ENCODE peak calls at places on chromosomes 2 and 18, in seven cellular contexts. R, D, K, F, S, I and Z are unnamed samples.

GRCh38 chr2:193442293-193442692 is 1247.6 kb upstream of the TMEFF2 start:
- DNase-seq in F (no peak), K (no peak), D (no peak), S (no peak), R (no peak), I (no peak), Z (no peak)

GRCh38 chr2:206396216-206396615 is 47.1 kb upstream of the ADAM23 start:
- DNase-seq in F (no peak), S (no peak), K (no peak), I (no peak), D (no peak), R (no peak), Z (no peak)

GRCh38 chr2:237280235-237280634 is 133.7 kb downstream of the COL6A3 start:
- DNase-seq in K (no peak), R (no peak), I (peak), S (peak), D (no peak), F (no peak), Z (no peak)

GRCh38 chr2:236682651-236683422 is 113.2 kb downstream of the ACKR3 start:
- DNase-seq in R (no peak), K (no peak), D (no peak), F (no peak), S (no peak), I (peak), Z (no peak)

GRCh38 chr2:236340251-236340650 is 76.0 kb upstream of the ASB18 start:
- DNase-seq in D (peak), K (no peak), I (no peak), R (no peak), F (no peak), S (no peak), Z (no peak)

GRCh38 chr2:67709835-67710234 is 312.7 kb downstream of the ETAA1 start:
- DNase-seq in I (no peak), D (no peak), K (no peak), F (no peak), S (no peak), R (no peak), Z (no peak)

GRCh38 chr2:11222845-11223244 is 67.6 kb downstream of the SLC66A3 start:
- DNase-seq in K (no peak), R (no peak), I (no peak), D (no peak), F (no peak), S (no peak), Z (no peak)

GRCh38 chr2:224925822-224926124 is 116.5 kb downstream of the DOCK10 start:
- DNase-seq in I (no peak), D (no peak), F (no peak), S (no peak), K (no peak), R (no peak), Z (no peak)

GRCh38 chr2:61853086-61853847 is 593 bp downstream of the FAM161A start:
- DNase-seq in K (peak), F (no peak), I (no peak), R (no peak), S (peak), D (no peak), Z (peak)

GRCh38 chr18:48293954-48294893 is 115.0 kb downstream of the ZBTB7C start:
- DNase-seq in K (no peak), F (peak), S (no peak), D (peak), I (no peak), R (peak), Z (peak)

GRCh38 chr2:143878131-143878530 is 641.8 kb downstream of the ZEB2 start:
- DNase-seq in K (no peak), I (no peak), F (no peak), D (no peak), R (no peak), S (no peak), Z (no peak)

GRCh38 chr2:211512746-211513145 is 956.3 kb downstream of the CPS1 start:
- DNase-seq in D (no peak), S (no peak), R (no peak), I (no peak), K (no peak), F (no peak), Z (no peak)

GRCh38 chr2:32553829-32554432 is 73.9 kb upstream of the TTC27 start:
- DNase-seq in I (peak), K (peak), D (no peak), R (no peak), S (peak), F (no peak), Z (no peak)

GRCh38 chr2:32559136-32559535 is 68.7 kb upstream of the TTC27 start:
- DNase-seq in I (peak), D (no peak), R (no peak), F (no peak), K (no peak), S (no peak), Z (no peak)

GRCh38 chr2:32562906-32563305 is 64.9 kb upstream of the TTC27 start:
- DNase-seq in I (no peak), S (no peak), D (no peak), K (no peak), R (no peak), F (no peak), Z (no peak)

DNA sequence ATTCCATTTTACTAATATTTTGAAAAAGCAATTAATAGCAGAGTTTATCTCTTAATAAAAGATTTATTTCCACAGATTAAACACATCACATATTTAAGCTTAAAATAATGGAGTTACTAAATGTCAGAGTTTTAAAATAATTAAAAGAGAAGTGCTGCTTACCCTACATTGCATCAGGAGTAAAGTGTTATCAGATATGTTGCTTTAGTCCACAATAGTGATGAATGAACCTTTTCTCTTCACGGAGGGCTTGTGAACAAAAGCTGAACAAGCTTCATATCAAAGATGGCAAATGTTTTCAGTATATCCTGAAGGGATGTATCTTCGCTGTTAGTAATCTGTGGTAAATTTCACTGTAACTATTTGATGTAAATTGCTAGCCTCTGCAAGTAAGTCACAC is 69.4 kb upstream of the TTC27 start:
- DNase-seq in D (no peak), R (no peak), S (no peak), K (no peak), I (peak), F (no peak), Z (no peak)
- H3K27ac ChIP-seq in D (no peak), R (no peak), S (no peak), K (no peak), I (no peak), F (no peak), Z (peak)

DNA sequence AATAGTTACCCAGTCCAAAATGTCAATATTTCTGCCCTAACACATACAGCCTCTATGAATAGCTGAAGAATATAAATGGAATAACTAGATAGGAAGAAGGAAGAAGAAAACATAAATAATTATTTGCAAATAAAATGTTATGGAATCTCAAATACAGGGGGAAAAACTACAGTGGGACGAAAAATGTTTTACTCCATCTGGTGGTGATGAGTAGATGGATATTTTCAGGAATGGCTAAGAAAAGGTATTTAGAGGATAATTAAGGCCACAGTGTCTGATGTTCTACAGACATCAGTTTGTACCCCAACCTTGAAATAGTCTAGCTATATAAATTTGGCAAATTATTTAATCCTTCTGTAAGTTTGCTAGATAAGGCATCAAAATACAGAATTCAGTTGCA is 178.1 kb upstream of the FSHR start:
- DNase-seq in I (peak), S (no peak), F (no peak), D (no peak), R (no peak), K (no peak), Z (no peak)
- TF ChIP-seq CTCF in I (no peak), S (no peak), F (no peak), D (peak), R (no peak), K (no peak), Z (no peak)

GRCh38 chr18:76519156-76519549 is 24.1 kb upstream of the ZNF516 start:
- DNase-seq in K (no peak), D (no peak), I (peak), S (no peak), F (no peak), R (no peak), Z (no peak)
- H3K4me3 ChIP-seq in K (no peak), D (peak), I (peak), S (peak), F (peak), R (no peak), Z (no peak)

GRCh38 chr2:20939786-20940480 is 103.9 kb downstream of the APOB start:
- DNase-seq in F (no peak), I (no peak), K (no peak), D (no peak), R (no peak), S (no peak), Z (no peak)
- H3K27ac ChIP-seq in F (no peak), I (no peak), K (no peak), D (no peak), R (no peak), S (no peak), Z (no peak)

DNA sequence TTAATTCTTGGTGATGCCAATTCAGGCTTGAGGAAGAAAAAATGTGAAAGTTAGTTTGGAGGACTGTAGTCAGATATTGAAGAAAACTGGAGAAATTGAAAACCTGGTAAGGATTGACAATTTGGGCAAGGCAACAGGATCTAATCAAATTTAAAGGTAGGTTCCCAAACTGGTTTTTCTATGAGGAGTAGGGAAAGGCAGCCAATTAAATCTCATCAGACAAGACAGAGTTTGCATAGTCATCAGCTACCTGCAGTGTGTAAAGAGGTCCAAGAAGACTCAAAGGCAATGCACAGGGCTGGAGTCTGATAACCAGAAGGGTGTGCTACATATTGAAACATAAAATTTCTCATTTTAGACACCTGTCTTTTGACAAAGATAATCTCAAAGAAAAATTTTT is 16.0 kb upstream of the CAB39 start:
- DNase-seq in F (no peak), K (no peak), S (no peak), R (no peak), D (no peak), I (no peak), Z (no peak)
- TF ChIP-seq CTCF in F (no peak), K (no peak), S (no peak), R (no peak), D (no peak), I (no peak), Z (no peak)

GRCh38 chr2:196224767-196225166 is 53.4 kb upstream of the STK17B start:
- DNase-seq in S (no peak), F (no peak), D (no peak), R (no peak), K (no peak), I (no peak), Z (no peak)
- H3K4me3 ChIP-seq in S (no peak), F (no peak), D (no peak), R (no peak), K (no peak), I (no peak), Z (no peak)

GRCh38 chr2:47632754-47633153 is 150.2 kb upstream of the MSH6 start:
- DNase-seq in F (no peak), I (no peak), D (no peak), R (no peak), K (no peak), S (no peak), Z (no peak)
- H3K27ac ChIP-seq in F (no peak), I (no peak), D (no peak), R (no peak), K (peak), S (no peak), Z (no peak)

DNA sequence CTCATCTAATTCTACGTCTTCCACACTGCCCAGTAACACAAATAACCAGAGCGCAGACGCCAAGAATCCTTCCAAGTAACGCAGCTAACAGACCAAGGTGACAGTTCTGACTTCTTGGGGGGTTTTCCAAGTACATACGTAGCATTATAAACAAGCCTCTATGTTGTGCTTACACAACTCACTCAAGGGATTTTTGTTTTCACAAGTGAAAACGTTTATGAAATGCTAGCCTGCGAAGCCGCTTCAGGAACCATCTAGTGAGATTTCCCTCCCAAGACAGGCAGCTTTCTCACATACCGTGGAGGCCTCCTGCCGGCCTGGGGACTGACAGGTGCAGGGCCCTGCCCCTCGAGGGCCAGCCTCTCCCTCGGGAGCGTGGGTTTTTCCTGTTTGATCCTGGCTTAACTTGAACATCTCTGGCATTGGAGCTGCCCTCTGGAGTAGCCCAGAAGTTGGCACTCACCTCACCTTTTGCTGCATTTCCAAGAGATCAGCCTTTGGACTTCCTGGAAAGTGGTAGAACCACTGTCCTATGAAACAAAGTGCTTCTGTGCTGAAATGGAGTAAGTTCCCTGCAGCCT is 151.1 kb downstream of the MBP start:
- DNase-seq in F (no peak), D (no peak), R (peak), S (no peak), I (no peak), K (no peak), Z (no peak)
- TF ChIP-seq CTCF in F (no peak), D (no peak), R (no peak), S (no peak), I (no peak), K (no peak), Z (no peak)

DNA sequence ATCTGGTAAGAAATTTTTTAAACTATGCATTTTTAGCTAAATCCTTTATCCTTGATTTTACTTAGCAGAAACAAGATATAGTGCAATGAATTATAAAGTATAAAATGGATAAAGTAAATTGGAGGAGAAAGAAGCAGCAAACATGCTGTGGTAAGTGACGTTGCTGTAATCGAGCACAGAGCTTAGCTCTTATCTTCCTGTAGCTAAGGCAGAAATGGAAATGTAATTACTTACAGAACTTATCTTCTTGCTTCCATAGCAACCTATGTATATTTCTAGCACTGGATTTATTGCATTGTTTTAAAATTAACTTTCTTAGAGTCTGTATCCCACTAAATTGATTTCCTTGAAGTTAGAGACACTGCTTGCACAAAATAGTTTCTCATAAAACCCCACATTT is 130.6 kb upstream of the MC4R start:
- DNase-seq in S (no peak), R (no peak), F (no peak), D (no peak), I (no peak), K (no peak), Z (no peak)
- H3K4me3 ChIP-seq in S (no peak), R (no peak), F (no peak), D (no peak), I (no peak), K (no peak), Z (no peak)

DNA sequence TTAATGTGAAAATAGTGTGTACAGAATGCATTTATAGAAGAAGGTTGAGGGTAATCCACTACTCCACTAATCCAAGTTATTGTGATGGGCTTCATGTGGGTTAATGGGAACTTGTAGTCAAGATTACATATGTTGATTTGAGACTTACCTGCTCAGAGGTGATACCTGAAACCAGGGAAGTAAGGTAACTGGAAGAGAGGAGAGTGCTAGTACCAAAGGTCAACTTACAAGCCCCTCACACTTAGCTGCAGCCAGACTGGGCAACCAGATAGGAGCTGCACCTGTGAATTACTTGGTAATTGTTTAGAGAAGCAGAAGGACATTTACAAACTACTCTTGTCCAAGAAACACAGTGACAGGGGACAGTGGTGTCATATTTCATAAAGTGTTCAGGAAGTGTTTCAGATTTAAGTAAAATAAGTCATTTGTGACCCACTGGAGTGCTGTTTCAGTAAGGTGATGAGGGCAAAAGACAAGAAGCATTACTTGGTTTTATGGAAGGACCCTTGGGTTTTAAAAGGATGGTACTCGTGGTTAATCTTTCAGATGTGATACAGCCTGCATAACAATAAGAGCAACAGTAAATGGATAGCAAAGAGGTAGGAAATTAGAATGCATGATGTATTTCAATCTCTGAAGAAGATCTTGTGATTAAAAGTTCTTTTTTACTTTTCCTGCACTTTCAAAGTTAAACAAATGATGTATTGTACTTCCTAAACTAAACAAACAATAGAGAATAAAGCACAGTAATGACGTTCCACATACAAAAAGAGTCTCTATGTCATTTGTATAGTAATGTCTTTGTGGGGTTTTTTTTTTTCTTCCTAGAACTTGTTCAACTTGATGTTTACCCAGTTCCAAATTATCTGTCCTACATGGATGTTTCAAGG is 189.3 kb downstream of the PHLPP1 start:
- DNase-seq in S (no peak), F (no peak), R (no peak), K (no peak), I (no peak), D (no peak), Z (no peak)
- H3K27ac ChIP-seq in S (no peak), F (peak), R (no peak), K (no peak), I (no peak), D (no peak), Z (peak)